ENCODE peak calls at places on chromosomes 11 and 22, in five cellular contexts. One of them, this sample, is unnamed.
A peak's percentile ranks its signal among the peaks of the same experiment; 100 is the strongest.

GRCh38 chr22:49632199-49633009 is 195.3 kb downstream of the BRD1 start:
- DNase-seq in H1: peak; percentile 84
- DNase-seq in K562: no peak
- DNase-seq in GM12878: no peak
- DNase-seq in SK-N-SH: peak; percentile 91
- DNase-seq in this sample: no peak

GRCh38 chr11:117230981-117231636 is 764 bp downstream of the PCSK7 start:
- DNase-seq in GM12878: no peak
- DNase-seq in SK-N-SH: no peak
- DNase-seq in K562: no peak
- DNase-seq in H1: no peak
- DNase-seq in this sample: no peak

GRCh38 chr11:94553938-94554337 is 10.2 kb downstream of the FUT4 start:
- DNase-seq in K562: peak; percentile 16
- DNase-seq in GM12878: no peak
- DNase-seq in SK-N-SH: no peak
- DNase-seq in H1: no peak
- DNase-seq in this sample: no peak

GRCh38 chr11:122046438-122046837 is 69.6 kb downstream of the BLID start:
- DNase-seq in SK-N-SH: no peak
- DNase-seq in GM12878: no peak
- DNase-seq in H1: no peak
- DNase-seq in K562: no peak
- DNase-seq in this sample: no peak

GRCh38 chr22:36405671-36406070 is 17.9 kb upstream of the MYH9 start:
- DNase-seq in SK-N-SH: no peak
- DNase-seq in H1: no peak
- DNase-seq in K562: no peak
- DNase-seq in GM12878: no peak
- DNase-seq in this sample: no peak

GRCh38 chr22:33329398-33329797 is 271.2 kb upstream of the SYN3 start:
- DNase-seq in GM12878: no peak
- DNase-seq in K562: no peak
- DNase-seq in H1: no peak
- DNase-seq in SK-N-SH: no peak
- DNase-seq in this sample: no peak

GRCh38 chr11:7657306-7658025 is 15.8 kb downstream of the CYB5R2 start:
- DNase-seq in GM12878: no peak
- DNase-seq in H1: peak; percentile 65
- DNase-seq in SK-N-SH: peak; percentile 68
- DNase-seq in K562: peak; percentile 38
- DNase-seq in this sample: no peak

GRCh38 chr11:3206922-3207204 is 11.8 kb downstream of the MRGPRG start:
- DNase-seq in H1: no peak
- DNase-seq in K562: no peak
- DNase-seq in SK-N-SH: no peak
- DNase-seq in GM12878: no peak
- DNase-seq in this sample: no peak

GRCh38 chr22:31253949-31254348 is 38.3 kb downstream of the PIK3IP1 start:
- DNase-seq in SK-N-SH: no peak
- DNase-seq in GM12878: no peak
- DNase-seq in K562: no peak
- DNase-seq in H1: no peak
- DNase-seq in this sample: no peak

GRCh38 chr22:34842630-34843029 is 223.3 kb upstream of the ISX start:
- DNase-seq in GM12878: no peak
- DNase-seq in K562: no peak
- DNase-seq in SK-N-SH: no peak
- DNase-seq in H1: no peak
- DNase-seq in this sample: no peak

GRCh38 chr22:34414467-34415440 is 494.5 kb upstream of the LARGE1 start:
- DNase-seq in GM12878: peak; percentile 39
- DNase-seq in SK-N-SH: peak; percentile 21
- DNase-seq in H1: peak; percentile 77
- DNase-seq in K562: peak; percentile 13
- DNase-seq in this sample: peak; percentile 12

GRCh38 chr22:45551310-45552016 is 48.8 kb downstream of the FBLN1 start:
- DNase-seq in K562: no peak
- DNase-seq in H1: no peak
- DNase-seq in SK-N-SH: no peak
- DNase-seq in GM12878: no peak
- DNase-seq in this sample: no peak

GRCh38 chr11:57638005-57638760 is 11.5 kb downstream of the YPEL4 start:
- DNase-seq in H1: peak; percentile 86
- DNase-seq in SK-N-SH: peak; percentile 98
- DNase-seq in K562: no peak
- DNase-seq in GM12878: no peak
- DNase-seq in this sample: no peak

GRCh38 chr11:90594658-90595057 is 371.8 kb upstream of the CHORDC1 start:
- DNase-seq in K562: no peak
- DNase-seq in GM12878: no peak
- DNase-seq in SK-N-SH: peak; percentile 5
- DNase-seq in H1: no peak
- DNase-seq in this sample: no peak

GRCh38 chr11:32101791-32102190 is 10.9 kb downstream of the RCN1 start:
- DNase-seq in SK-N-SH: no peak
- DNase-seq in H1: no peak
- DNase-seq in GM12878: no peak
- DNase-seq in K562: no peak
- DNase-seq in this sample: no peak

GRCh38 chr11:29272019-29272654 is 744.7 kb downstream of the KCNA4 start:
- DNase-seq in H1: no peak
- DNase-seq in K562: no peak
- DNase-seq in GM12878: no peak
- DNase-seq in SK-N-SH: no peak
- DNase-seq in this sample: no peak

GRCh38 chr11:18527512-18527911 is 770 bp upstream of the TSG101 start:
- DNase-seq in K562: no peak
- DNase-seq in SK-N-SH: peak; percentile 10
- DNase-seq in GM12878: no peak
- DNase-seq in H1: no peak
- DNase-seq in this sample: no peak

GRCh38 chr22:37212174-37212906 is at the start of gene SSTR3:
- DNase-seq in H1: peak; percentile 62
- DNase-seq in SK-N-SH: peak; percentile 84
- DNase-seq in K562: peak; percentile 44
- DNase-seq in GM12878: no peak
- DNase-seq in this sample: no peak

GRCh38 chr11:65554057-65554818 is 3.9 kb downstream of the LTBP3 start:
- DNase-seq in K562: no peak
- DNase-seq in GM12878: no peak
- DNase-seq in SK-N-SH: no peak
- DNase-seq in H1: no peak
- DNase-seq in this sample: no peak

GRCh38 chr22:48754611-48755331 is 1072.9 kb downstream of the BRD1 start:
- DNase-seq in K562: no peak
- DNase-seq in GM12878: no peak
- DNase-seq in H1: no peak
- DNase-seq in SK-N-SH: no peak
- DNase-seq in this sample: no peak

GRCh38 chr11:67372993-67373915 is at the start of gene CLCF1:
- DNase-seq in H1: peak; percentile 75
- DNase-seq in K562: peak; percentile 89
- DNase-seq in SK-N-SH: peak; percentile 90
- DNase-seq in GM12878: no peak
- DNase-seq in this sample: no peak

GRCh38 chr11:60848714-60849151 is 6.8 kb downstream of the CCDC86 start:
- DNase-seq in GM12878: no peak
- DNase-seq in SK-N-SH: no peak
- DNase-seq in H1: no peak
- DNase-seq in K562: no peak
- DNase-seq in this sample: no peak

GRCh38 chr22:20228055-20228938 is 39.8 kb downstream of the RTN4R start:
- DNase-seq in K562: no peak
- DNase-seq in H1: no peak
- DNase-seq in SK-N-SH: no peak
- DNase-seq in GM12878: no peak
- DNase-seq in this sample: no peak

GRCh38 chr11:1336836-1337646 is 27.6 kb upstream of the TOLLIP start:
- DNase-seq in H1: peak; percentile 79
- DNase-seq in GM12878: no peak
- DNase-seq in SK-N-SH: peak; percentile 80
- DNase-seq in K562: no peak
- DNase-seq in this sample: no peak

GRCh38 chr11:33779849-33780528 is 5.7 kb upstream of the FBXO3 start:
- DNase-seq in GM12878: no peak
- DNase-seq in H1: no peak
- DNase-seq in K562: no peak
- DNase-seq in SK-N-SH: no peak
- DNase-seq in this sample: no peak

DNA sequence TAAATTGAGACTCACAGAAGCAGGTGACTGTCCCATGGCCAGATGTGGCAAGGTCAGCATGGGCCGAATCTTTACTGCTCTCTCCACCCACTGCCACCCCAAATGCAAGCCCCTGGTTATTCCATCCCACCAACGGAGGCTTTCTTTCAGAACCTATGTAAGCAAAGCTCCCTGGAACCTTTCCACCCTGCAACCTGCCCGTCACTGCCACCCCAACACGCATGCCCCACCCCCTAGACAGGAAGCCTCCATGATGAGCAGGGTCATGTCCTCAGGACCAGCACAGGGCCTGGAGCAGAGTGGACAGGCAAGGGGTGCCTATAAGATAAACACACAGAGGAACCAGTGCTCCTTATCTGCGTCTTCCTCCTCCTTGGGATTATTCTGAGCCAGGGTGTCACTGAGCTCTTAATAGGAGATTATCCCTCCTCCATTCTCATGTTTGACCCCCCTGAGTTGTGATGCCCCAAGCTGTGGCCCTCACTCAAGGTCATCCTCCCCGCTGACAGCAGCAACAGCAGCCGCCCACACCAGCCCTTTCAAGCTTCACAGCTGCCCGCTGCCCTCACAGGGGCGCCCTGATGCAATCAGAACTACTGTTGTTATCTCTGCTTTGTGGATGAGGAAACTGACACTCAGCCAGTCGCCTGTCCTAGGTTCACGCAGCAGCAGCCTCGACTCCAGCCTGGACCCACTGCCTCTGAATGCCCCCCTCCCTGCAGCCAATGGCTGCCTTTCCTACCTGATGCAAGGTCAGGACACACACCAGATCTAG is 647.2 kb downstream of the TBC1D22A start:
- DNase-seq in GM12878: no peak
- DNase-seq in SK-N-SH: no peak
- DNase-seq in K562: no peak
- DNase-seq in H1: no peak
- DNase-seq in this sample: no peak
- TF ChIP-seq TAF1 in GM12878: no peak
- TF ChIP-seq TAF1 in SK-N-SH: no peak
- TF ChIP-seq TAF1 in K562: no peak
- TF ChIP-seq TAF1 in H1: no peak
- TF ChIP-seq TAF1 in this sample: no peak

DNA sequence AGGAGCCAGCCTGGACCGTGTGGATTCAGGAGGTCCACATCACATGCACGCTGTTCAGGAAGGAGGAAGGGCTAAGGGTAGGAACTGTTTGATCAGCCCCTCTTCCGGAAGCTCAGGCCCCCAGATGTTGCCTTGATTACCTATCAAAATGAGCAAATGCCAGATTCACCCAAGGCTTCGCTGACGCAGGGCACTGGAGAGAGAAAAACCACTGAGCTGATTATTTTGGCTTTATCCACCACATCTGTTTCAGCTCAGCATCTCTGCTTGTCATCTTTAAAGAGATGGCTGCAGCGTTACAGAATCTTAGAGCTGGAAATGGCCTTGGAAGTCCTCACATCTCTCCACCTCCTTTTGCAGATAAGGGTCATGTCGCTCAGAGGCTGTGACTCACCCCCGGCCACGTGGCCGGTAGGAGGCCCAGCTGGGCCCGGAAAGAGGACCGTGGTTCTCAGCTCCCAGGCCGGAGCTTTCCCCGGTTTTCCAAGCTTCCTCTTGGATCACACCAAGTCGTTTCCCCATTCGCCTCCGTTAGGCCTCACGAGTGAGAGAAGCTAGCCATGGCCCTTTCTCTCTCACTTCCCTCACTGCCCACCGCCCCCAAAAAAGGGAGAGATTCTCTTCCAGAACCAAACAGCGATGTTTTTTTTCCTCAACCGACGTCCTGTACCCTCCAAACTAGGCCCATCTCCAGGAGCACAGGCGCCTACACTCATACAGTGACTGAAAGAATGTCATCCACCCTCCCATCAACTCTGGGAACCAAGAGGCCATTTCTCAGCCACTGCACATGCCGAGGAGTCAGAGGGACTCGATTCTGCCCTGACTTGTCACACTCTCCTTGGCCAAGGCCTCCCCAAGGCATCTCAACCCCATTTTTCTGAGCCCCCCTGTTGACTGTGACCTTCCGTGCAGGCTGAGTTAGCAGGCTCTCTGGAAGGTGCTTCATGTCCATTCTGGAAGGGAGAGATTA is 37.6 kb downstream of the LIF start:
- DNase-seq in GM12878: no peak
- DNase-seq in SK-N-SH: peak; percentile 61
- DNase-seq in H1: no peak
- DNase-seq in K562: peak; percentile 84
- DNase-seq in this sample: no peak
- TF ChIP-seq TAF1 in GM12878: no peak
- TF ChIP-seq TAF1 in SK-N-SH: no peak
- TF ChIP-seq TAF1 in H1: no peak
- TF ChIP-seq TAF1 in K562: peak; percentile 20
- TF ChIP-seq TAF1 in this sample: no peak

GRCh38 chr11:77409046-77409445 is 64.8 kb downstream of the PAK1 start:
- DNase-seq in H1: no peak
- DNase-seq in GM12878: no peak
- DNase-seq in K562: no peak
- DNase-seq in SK-N-SH: no peak
- DNase-seq in this sample: no peak

GRCh38 chr11:77412814-77413213 is 61.1 kb downstream of the PAK1 start:
- DNase-seq in GM12878: no peak
- DNase-seq in K562: no peak
- DNase-seq in SK-N-SH: no peak
- DNase-seq in H1: no peak
- DNase-seq in this sample: no peak

GRCh38 chr11:77411717-77412441 is 62.0 kb downstream of the PAK1 start:
- DNase-seq in K562: peak; percentile 62
- DNase-seq in H1: peak; percentile 84
- DNase-seq in GM12878: peak; percentile 40
- DNase-seq in SK-N-SH: no peak
- DNase-seq in this sample: peak; percentile 54

GRCh38 chr11:77410076-77410827 is 63.6 kb downstream of the PAK1 start:
- DNase-seq in K562: no peak
- DNase-seq in SK-N-SH: no peak
- DNase-seq in GM12878: no peak
- DNase-seq in H1: no peak
- DNase-seq in this sample: no peak

DNA sequence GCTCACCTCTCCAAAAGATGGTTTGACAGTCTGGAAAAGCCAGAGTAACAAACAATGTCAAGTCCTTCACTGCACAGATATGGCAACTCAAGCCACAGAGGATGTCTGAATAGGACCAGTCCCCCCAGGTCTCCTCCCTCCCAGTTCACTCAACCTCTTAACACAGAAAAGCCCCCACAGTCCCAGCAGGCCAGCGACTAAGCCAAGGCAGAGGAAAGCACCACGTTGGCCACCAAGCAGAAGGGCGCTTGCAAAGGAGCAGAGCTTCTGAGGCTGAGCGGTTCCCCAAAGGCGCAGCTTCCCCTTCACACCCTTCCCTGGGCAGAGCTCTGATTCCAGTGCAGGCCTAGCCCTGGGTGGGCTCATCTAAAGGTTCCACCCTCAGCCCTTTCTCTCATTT is 62.7 kb downstream of the PAK1 start:
- DNase-seq in SK-N-SH: no peak
- DNase-seq in H1: no peak
- DNase-seq in K562: no peak
- DNase-seq in GM12878: no peak
- DNase-seq in this sample: no peak
- TF ChIP-seq TAF1 in SK-N-SH: no peak
- TF ChIP-seq TAF1 in H1: no peak
- TF ChIP-seq TAF1 in K562: no peak
- TF ChIP-seq TAF1 in GM12878: no peak
- TF ChIP-seq TAF1 in this sample: peak; percentile 16

GRCh38 chr11:88370782-88371181 is 33.2 kb upstream of the CTSC start:
- DNase-seq in H1: no peak
- DNase-seq in K562: no peak
- DNase-seq in SK-N-SH: no peak
- DNase-seq in GM12878: no peak
- DNase-seq in this sample: no peak
- TF ChIP-seq TAF1 in H1: no peak
- TF ChIP-seq TAF1 in K562: no peak
- TF ChIP-seq TAF1 in SK-N-SH: no peak
- TF ChIP-seq TAF1 in GM12878: no peak
- TF ChIP-seq TAF1 in this sample: no peak

This sample was measured in GM12891.